ENCODE peak calls at places on chromosomes 1 and 21, in four cellular contexts. One of them, this sample, is unnamed.

GRCh38 chr1:58162952-58163550 is 383.5 kb downstream of the OMA1 start:
- DNase-seq in HCT116: peak; percentile 47
- DNase-seq in cardiac muscle cell: peak; percentile 85
- DNase-seq in H1: peak; percentile 63
- DNase-seq in this sample: peak; percentile 64

GRCh38 chr1:229537894-229538293 is 20.6 kb downstream of the ABCB10 start:
- DNase-seq in HCT116: no peak
- DNase-seq in cardiac muscle cell: no peak
- DNase-seq in H1: no peak
- DNase-seq in this sample: no peak

GRCh38 chr1:225767591-225768540 is 9.8 kb upstream of the SRP9 start:
- DNase-seq in HCT116: no peak
- DNase-seq in cardiac muscle cell: no peak
- DNase-seq in H1: peak; percentile 46
- DNase-seq in this sample: no peak

GRCh38 chr1:90964444-90965035 is 57.3 kb downstream of the ZNF644 start:
- DNase-seq in HCT116: peak; percentile 13
- DNase-seq in cardiac muscle cell: peak; percentile 3
- DNase-seq in H1: no peak
- DNase-seq in this sample: no peak

GRCh38 chr1:110879758-110880606 is 7.0 kb downstream of the CD53 start:
- DNase-seq in HCT116: no peak
- DNase-seq in cardiac muscle cell: no peak
- DNase-seq in H1: no peak
- DNase-seq in this sample: no peak

GRCh38 chr1:54153548-54154439 is 994 bp upstream of the CDCP2 start:
- DNase-seq in HCT116: no peak
- DNase-seq in cardiac muscle cell: no peak
- DNase-seq in H1: peak; percentile 66
- DNase-seq in this sample: peak; percentile 25

GRCh38 chr1:39758556-39759435 is 12.4 kb downstream of the OXCT2 start:
- DNase-seq in HCT116: no peak
- DNase-seq in cardiac muscle cell: no peak
- DNase-seq in H1: no peak
- DNase-seq in this sample: no peak

GRCh38 chr1:119409731-119410130 is 5.2 kb upstream of the HSD3B2 start:
- DNase-seq in HCT116: no peak
- DNase-seq in cardiac muscle cell: no peak
- DNase-seq in H1: no peak
- DNase-seq in this sample: no peak

GRCh38 chr1:159000627-159001026 is 9.1 kb upstream of the IFI16 start:
- DNase-seq in HCT116: peak; percentile 10
- DNase-seq in cardiac muscle cell: peak; percentile 53
- DNase-seq in H1: no peak
- DNase-seq in this sample: no peak

GRCh38 chr1:55033215-55033614 is 6.1 kb upstream of the PCSK9 start:
- DNase-seq in HCT116: no peak
- DNase-seq in cardiac muscle cell: no peak
- DNase-seq in H1: no peak
- DNase-seq in this sample: no peak

GRCh38 chr1:19122668-19123067 is 87.4 kb downstream of the UBR4 start:
- DNase-seq in HCT116: no peak
- DNase-seq in cardiac muscle cell: no peak
- DNase-seq in H1: no peak
- DNase-seq in this sample: no peak

GRCh38 chr1:32753532-32754281 is 51.1 kb upstream of the SYNC start:
- DNase-seq in HCT116: no peak
- DNase-seq in cardiac muscle cell: peak; percentile 92
- DNase-seq in H1: peak; percentile 91
- DNase-seq in this sample: no peak

GRCh38 chr1:70324683-70325082 is 29.8 kb downstream of the ANKRD13C start:
- DNase-seq in HCT116: no peak
- DNase-seq in cardiac muscle cell: no peak
- DNase-seq in H1: no peak
- DNase-seq in this sample: no peak

GRCh38 chr1:5748286-5749225 is 243.7 kb downstream of the NPHP4 start:
- DNase-seq in HCT116: no peak
- DNase-seq in cardiac muscle cell: no peak
- DNase-seq in H1: peak; percentile 44
- DNase-seq in this sample: no peak

GRCh38 chr21:41600116-41600515 is 92.2 kb upstream of the TMPRSS2 start:
- DNase-seq in HCT116: no peak
- DNase-seq in cardiac muscle cell: no peak
- DNase-seq in H1: no peak
- DNase-seq in this sample: no peak

GRCh38 chr1:240906477-240906876 is 294.5 kb upstream of the GREM2 start:
- DNase-seq in HCT116: no peak
- DNase-seq in cardiac muscle cell: peak; percentile 63
- DNase-seq in H1: no peak
- DNase-seq in this sample: no peak

GRCh38 chr1:24705260-24706073 is 39.8 kb upstream of the CLIC4 start:
- DNase-seq in HCT116: peak; percentile 81
- DNase-seq in cardiac muscle cell: peak; percentile 85
- DNase-seq in H1: peak; percentile 82
- DNase-seq in this sample: peak; percentile 73

GRCh38 chr1:170032531-170033295 is 41.8 kb downstream of the KIFAP3 start:
- DNase-seq in HCT116: no peak
- DNase-seq in cardiac muscle cell: no peak
- DNase-seq in H1: no peak
- DNase-seq in this sample: no peak

GRCh38 chr1:22139066-22139594 is 3.8 kb downstream of the WNT4 start:
- DNase-seq in HCT116: no peak
- DNase-seq in cardiac muscle cell: no peak
- DNase-seq in H1: no peak
- DNase-seq in this sample: no peak

GRCh38 chr1:47521034-47521871 is 83.4 kb downstream of the FOXD2 start:
- DNase-seq in HCT116: no peak
- DNase-seq in cardiac muscle cell: no peak
- DNase-seq in H1: no peak
- DNase-seq in this sample: no peak

GRCh38 chr1:230394134-230394533 is 32.0 kb downstream of the PGBD5 start:
- DNase-seq in HCT116: no peak
- DNase-seq in cardiac muscle cell: no peak
- DNase-seq in H1: no peak
- DNase-seq in this sample: no peak

GRCh38 chr1:221100196-221100950 is 221.1 kb downstream of the HLX start:
- DNase-seq in HCT116: no peak
- DNase-seq in cardiac muscle cell: no peak
- DNase-seq in H1: no peak
- DNase-seq in this sample: no peak

GRCh38 chr1:224544711-224545110 is 71.4 kb upstream of the CNIH3 start:
- DNase-seq in HCT116: no peak
- DNase-seq in cardiac muscle cell: no peak
- DNase-seq in H1: no peak
- DNase-seq in this sample: no peak

GRCh38 chr1:95116666-95117206 is 419 bp upstream of the TLCD4 start:
- DNase-seq in HCT116: peak; percentile 57
- DNase-seq in cardiac muscle cell: peak; percentile 86
- DNase-seq in H1: peak; percentile 78
- DNase-seq in this sample: peak; percentile 41

GRCh38 chr1:40264354-40264781 is 6.3 kb downstream of the ZMPSTE24 start:
- DNase-seq in HCT116: no peak
- DNase-seq in cardiac muscle cell: no peak
- DNase-seq in H1: no peak
- DNase-seq in this sample: no peak

GRCh38 chr1:232704694-232705680 is 75.1 kb upstream of the SIPA1L2 start:
- DNase-seq in HCT116: peak; percentile 37
- DNase-seq in cardiac muscle cell: no peak
- DNase-seq in H1: no peak
- DNase-seq in this sample: no peak

GRCh38 chr21:42383331-42383730 is 12.5 kb downstream of the TMPRSS3 start:
- DNase-seq in HCT116: no peak
- DNase-seq in cardiac muscle cell: no peak
- DNase-seq in H1: no peak
- DNase-seq in this sample: no peak

GRCh38 chr1:234186037-234186688 is 187.1 kb upstream of the COA6 start:
- DNase-seq in HCT116: peak; percentile 92
- DNase-seq in cardiac muscle cell: no peak
- DNase-seq in H1: no peak
- DNase-seq in this sample: no peak

GRCh38 chr1:29515188-29515955 is 279.1 kb downstream of the PTPRU start:
- DNase-seq in HCT116: no peak
- DNase-seq in cardiac muscle cell: no peak
- DNase-seq in H1: no peak
- DNase-seq in this sample: no peak

DNA sequence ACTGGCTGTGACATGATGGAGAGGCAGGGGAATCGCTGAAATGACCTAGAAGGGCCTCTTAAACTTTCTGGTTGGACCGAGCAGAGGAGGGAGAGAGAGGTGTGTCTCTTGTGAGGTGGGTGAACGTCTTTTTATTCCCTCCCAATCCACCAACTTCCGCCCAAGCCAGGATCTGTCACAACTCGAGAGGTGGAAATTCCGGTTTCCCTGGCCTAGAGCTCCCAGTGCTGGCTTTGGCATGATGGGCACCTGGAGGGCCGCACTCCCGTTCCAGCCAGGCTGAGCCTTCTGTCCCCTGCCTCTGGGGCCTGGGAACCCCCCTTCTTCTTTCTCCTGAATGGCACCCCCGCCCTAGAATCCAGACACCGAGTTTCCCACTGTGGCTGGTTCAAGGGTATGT is at the start of gene SEMA4A:
- DNase-seq in HCT116: no peak
- DNase-seq in cardiac muscle cell: no peak
- DNase-seq in H1: no peak
- DNase-seq in this sample: no peak
- H3K4me3 ChIP-seq in HCT116: no peak within 1 kb of the TSS
- H3K4me3 ChIP-seq in cardiac muscle cell: no peak within 1 kb of the TSS
- H3K4me3 ChIP-seq in H1: no peak within 1 kb of the TSS
- H3K4me3 ChIP-seq in this sample: no peak within 1 kb of the TSS

GRCh38 chr1:10383630-10384029 is 15.2 kb upstream of the PGD start:
- DNase-seq in HCT116: no peak
- DNase-seq in cardiac muscle cell: no peak
- DNase-seq in H1: no peak
- DNase-seq in this sample: no peak

GRCh38 chr1:10379676-10380075 is 19.2 kb upstream of the PGD start:
- DNase-seq in HCT116: no peak
- DNase-seq in cardiac muscle cell: no peak
- DNase-seq in H1: no peak
- DNase-seq in this sample: no peak

GRCh38 chr1:10378071-10378841 is 20.6 kb upstream of the PGD start:
- DNase-seq in HCT116: no peak
- DNase-seq in cardiac muscle cell: no peak
- DNase-seq in H1: no peak
- DNase-seq in this sample: no peak

GRCh38 chr1:10379101-10379620 is 19.7 kb upstream of the PGD start:
- DNase-seq in HCT116: no peak
- DNase-seq in cardiac muscle cell: no peak
- DNase-seq in H1: no peak
- DNase-seq in this sample: no peak

DNA sequence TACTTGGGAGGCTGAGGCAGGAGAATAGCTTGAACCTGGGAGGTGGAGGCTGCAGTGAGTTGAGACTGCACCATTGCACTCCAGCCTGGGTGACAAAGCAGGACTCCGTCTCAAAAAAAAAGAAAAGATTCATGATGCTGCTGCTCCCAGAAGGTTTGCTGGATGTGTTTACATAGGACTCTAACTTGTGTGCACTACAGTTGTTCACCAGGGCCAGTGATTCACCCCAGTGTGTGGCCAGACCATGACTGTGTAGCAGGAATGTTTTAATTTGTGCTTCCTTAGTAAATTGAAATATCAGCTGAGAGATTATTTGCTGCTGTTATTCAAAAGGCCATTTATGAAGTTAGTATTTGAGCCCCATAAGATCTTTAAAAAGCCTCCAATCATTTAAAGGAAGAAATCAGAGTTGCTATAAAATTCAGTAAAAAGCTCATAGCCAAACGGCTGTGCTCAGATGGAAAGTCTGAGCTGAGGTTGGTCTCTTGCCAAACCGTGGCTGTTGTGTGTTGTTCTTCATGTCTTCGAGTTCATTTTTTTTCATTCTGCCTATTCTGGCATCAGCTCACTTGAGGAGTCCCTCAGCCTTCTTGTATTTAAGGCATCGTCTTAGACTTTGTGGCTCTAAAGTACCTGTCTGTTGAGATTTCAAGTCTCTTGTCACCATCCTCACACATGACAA is 18.1 kb upstream of the PGD start:
- DNase-seq in HCT116: no peak
- DNase-seq in cardiac muscle cell: no peak
- DNase-seq in H1: no peak
- DNase-seq in this sample: no peak
- H3K4me3 ChIP-seq in HCT116: no peak overlapping the region
- H3K4me3 ChIP-seq in cardiac muscle cell: no peak overlapping the region
- H3K4me3 ChIP-seq in H1: no peak overlapping the region
- H3K4me3 ChIP-seq in this sample: no peak overlapping the region

GRCh38 chr1:180633092-180634045 is 1.5 kb downstream of the XPR1 start:
- DNase-seq in HCT116: no peak
- DNase-seq in cardiac muscle cell: peak; percentile 32
- DNase-seq in H1: no peak
- DNase-seq in this sample: no peak

GRCh38 chr1:180630408-180631196 is 1.2 kb upstream of the XPR1 start:
- DNase-seq in HCT116: no peak
- DNase-seq in cardiac muscle cell: no peak
- DNase-seq in H1: no peak
- DNase-seq in this sample: no peak

GRCh38 chr1:180631766-180632325 is at the start of gene XPR1:
- DNase-seq in HCT116: peak; percentile 97
- DNase-seq in cardiac muscle cell: peak; percentile 99
- DNase-seq in H1: peak; percentile 93
- DNase-seq in this sample: peak; percentile 88

GRCh38 chr1:180632326-180633088 is 685 bp downstream of the XPR1 start:
- DNase-seq in HCT116: no peak
- DNase-seq in cardiac muscle cell: peak; percentile 74
- DNase-seq in H1: peak; percentile 86
- DNase-seq in this sample: no peak

GRCh38 chr1:180631197-180631765 is 541 bp upstream of the XPR1 start:
- DNase-seq in HCT116: no peak
- DNase-seq in cardiac muscle cell: no peak
- DNase-seq in H1: no peak
- DNase-seq in this sample: no peak
- H3K4me3 ChIP-seq in HCT116: no peak overlapping the region
- H3K4me3 ChIP-seq in cardiac muscle cell: peak overlapping the region; percentile 96
- H3K4me3 ChIP-seq in H1: peak overlapping the region; percentile 93
- H3K4me3 ChIP-seq in this sample: no peak overlapping the region

DNA sequence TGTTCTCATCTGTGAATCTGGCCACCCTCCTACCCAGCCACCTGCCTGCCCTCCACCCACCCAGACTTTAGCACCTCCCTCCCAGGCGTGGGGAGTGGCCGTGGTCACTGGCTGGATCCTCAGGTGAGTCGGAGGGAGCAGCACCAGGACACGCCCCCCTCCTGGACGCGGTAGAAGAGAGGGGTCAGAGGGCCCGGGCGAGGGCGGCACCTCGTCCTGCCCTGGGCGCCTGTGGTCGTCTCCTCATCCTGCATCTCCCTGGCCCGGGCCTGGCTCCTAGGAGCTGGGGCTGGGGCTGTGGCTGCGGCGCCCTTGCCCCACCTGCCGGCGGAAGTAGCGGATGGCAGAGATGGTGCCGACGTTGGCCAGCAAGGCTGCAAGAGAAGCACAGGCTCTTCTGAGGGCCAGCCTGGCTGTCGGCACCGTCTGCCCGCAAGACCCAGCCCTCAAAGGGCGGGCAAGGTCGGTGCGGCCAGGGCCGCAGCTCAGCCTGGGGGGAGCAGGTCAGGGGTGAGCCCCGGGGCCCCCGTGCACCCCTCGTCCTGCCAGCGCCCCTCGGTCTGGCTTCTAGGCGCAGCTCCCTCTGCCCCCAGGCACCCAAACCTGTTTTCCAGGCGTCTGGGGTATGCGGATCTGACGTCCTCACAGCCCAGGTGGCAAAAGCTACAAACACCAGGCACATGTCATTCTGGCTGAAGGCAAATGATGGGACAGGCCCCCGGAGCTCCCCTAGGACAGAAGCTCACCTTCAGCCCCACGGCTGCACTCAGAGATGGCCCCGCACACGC is 5.8 kb downstream of the PERM1 start:
- DNase-seq in HCT116: peak; percentile 41
- DNase-seq in cardiac muscle cell: peak; percentile 77
- DNase-seq in H1: peak; percentile 85
- DNase-seq in this sample: no peak
- H3K4me3 ChIP-seq in HCT116: peak overlapping the region; percentile 46
- H3K4me3 ChIP-seq in cardiac muscle cell: no peak overlapping the region
- H3K4me3 ChIP-seq in H1: peak overlapping the region; percentile 52
- H3K4me3 ChIP-seq in this sample: no peak overlapping the region

This sample was measured in iPS DF 6.9.